ENCODE peak calls at places on chromosomes 12 and 14, in four cellular contexts. T is fibroblast of lung; A is tibial artery; N is CD4-positive, alpha-beta memory T cell. J is an unnamed sample.

GRCh38 chr14:36319899-36320209 is 583 bp downstream of the MBIP start:
- DNase-seq in N (no peak), T (no peak), A (no peak), J (no peak)

GRCh38 chr14:40652089-40652691 is 954.5 kb upstream of the LRFN5 start:
- DNase-seq in N (no peak), A (no peak), T (no peak), J (no peak)

GRCh38 chr12:53975019-53975815 is 463 bp upstream of the HOTAIR start:
- DNase-seq in N (no peak), T (no peak), A (no peak), J (no peak)

GRCh38 chr12:113056631-113057488 is at the start of gene DTX1:
- DNase-seq in T (no peak), N (peak; percentile 40), A (no peak), J (no peak)

GRCh38 chr14:56666294-56666693 is 86.7 kb downstream of the TMEM260 start:
- DNase-seq in N (no peak), T (no peak), A (no peak), J (no peak)

GRCh38 chr14:96129128-96129736 is 75.4 kb upstream of the BDKRB2 start:
- DNase-seq in A (no peak), N (no peak), T (no peak), J (no peak)

GRCh38 chr14:32202468-32202865 is 602 bp downstream of the RNU6-8 start:
- DNase-seq in A (no peak), T (peak; percentile 57), N (no peak), J (no peak)

GRCh38 chr14:104697317-104697703 is 7.9 kb downstream of the INF2 start:
- DNase-seq in A (no peak), N (no peak), T (no peak), J (no peak)

GRCh38 chr12:118064608-118065007 is 3.6 kb upstream of the WSB2 start:
- DNase-seq in N (no peak), T (no peak), A (no peak), J (no peak)

GRCh38 chr12:92968201-92968813 is 39.2 kb upstream of the EEA1 start:
- DNase-seq in A (no peak), T (peak; percentile 22), N (no peak), J (peak; percentile 48)

GRCh38 chr12:78887444-78887843 is 22.9 kb downstream of the SYT1 start:
- DNase-seq in N (no peak), T (no peak), A (no peak), J (no peak)

GRCh38 chr12:80241576-80242273 is 142.4 kb downstream of the OTOGL start:
- DNase-seq in N (no peak), T (peak; percentile 10), A (no peak), J (peak; percentile 60)

GRCh38 chr14:63231733-63232132 is 27.5 kb downstream of the RHOJ start:
- DNase-seq in N (no peak), T (no peak), A (no peak), J (no peak)

GRCh38 chr14:94303111-94303510 is 10.0 kb upstream of the SERPINA10 start:
- DNase-seq in N (no peak), T (no peak), A (no peak), J (no peak)

GRCh38 chr14:90721619-90722305 is 94.5 kb downstream of the TTC7B start:
- DNase-seq in T (peak; percentile 8), N (no peak), A (no peak), J (peak; percentile 52)

GRCh38 chr12:47340391-47341015 is 260.7 kb upstream of the AMIGO2 start:
- DNase-seq in T (no peak), A (no peak), N (no peak), J (no peak)

GRCh38 chr12:68481181-68481941 is 129.3 kb upstream of the RAP1B start:
- DNase-seq in N (no peak), A (no peak), T (no peak), J (no peak)

GRCh38 chr12:132003846-132004245 is 54.1 kb downstream of the EP400 start:
- DNase-seq in T (peak; percentile 9), N (no peak), A (no peak), J (peak; percentile 61)

GRCh38 chr12:100993916-100994315 is 199.3 kb downstream of the ANO4 start:
- DNase-seq in A (no peak), N (no peak), T (no peak), J (no peak)

GRCh38 chr14:56160058-56160457 is 41.8 kb downstream of the PELI2 start:
- DNase-seq in A (no peak), N (no peak), T (no peak), J (no peak)

GRCh38 chr12:102917026-102917787 is at the start of gene PAH:
- DNase-seq in A (no peak), T (no peak), N (no peak), J (no peak)

GRCh38 chr12:102920271-102920670 is 3.2 kb upstream of the PAH start:
- DNase-seq in T (no peak), A (no peak), N (no peak), J (no peak)

GRCh38 chr12:102918840-102919239 is 1.8 kb upstream of the PAH start:
- DNase-seq in T (no peak), N (no peak), A (no peak), J (no peak)

GRCh38 chr12:102913453-102914226 is 3.4 kb downstream of the PAH start:
- DNase-seq in T (no peak), N (no peak), A (no peak), J (no peak)

GRCh38 chr12:102916252-102917025 is 605 bp downstream of the PAH start:
- DNase-seq in T (no peak), A (no peak), N (no peak), J (no peak)
- H3K4me3 ChIP-seq in T (no peak overlapping the region), A (no peak overlapping the region), N (no peak overlapping the region), J (no peak overlapping the region)

GRCh38 chr14:37595809-37596595 is 573 bp downstream of the TTC6 start:
- DNase-seq in T (no peak), N (peak; percentile 24), A (no peak), J (no peak)

GRCh38 chr14:37593496-37594237 is 1.4 kb downstream of the FOXA1 start:
- DNase-seq in A (no peak), T (no peak), N (no peak), J (no peak)

GRCh38 chr14:37592288-37593274 is 2.5 kb downstream of the FOXA1 start:
- DNase-seq in N (no peak), T (no peak), A (no peak), J (no peak)

GRCh38 chr14:37594916-37595808 is at the start of the genes FOXA1 and TTC6:
- DNase-seq in N (no peak), A (no peak), T (no peak), J (no peak)

GRCh38 chr14:37594238-37594915 is 672 bp downstream of the FOXA1 start:
- DNase-seq in T (peak; percentile 84), N (peak; percentile 14), A (no peak), J (peak; percentile 88)
- H3K4me3 ChIP-seq in T (peak overlapping the region; percentile 62), N (no peak overlapping the region), A (peak overlapping the region; percentile 52), J (peak overlapping the region; percentile 57)

GRCh38 chr12:20473133-20473532 is 104.8 kb downstream of the PDE3A start:
- DNase-seq in N (no peak), T (no peak), A (no peak), J (no peak)

GRCh38 chr12:20476551-20476950 is 108.2 kb downstream of the PDE3A start:
- DNase-seq in A (no peak), N (no peak), T (no peak), J (no peak)

GRCh38 chr12:20474443-20474842 is 106.1 kb downstream of the PDE3A start:
- DNase-seq in A (no peak), N (no peak), T (no peak), J (peak; percentile 77)

GRCh38 chr12:20475542-20475941 is 107.2 kb downstream of the PDE3A start:
- DNase-seq in N (no peak), T (peak; percentile 43), A (no peak), J (peak; percentile 70)

GRCh38 chr12:20472089-20472488 is 103.8 kb downstream of the PDE3A start:
- DNase-seq in T (no peak), A (no peak), N (no peak), J (peak; percentile 53)
- H3K4me3 ChIP-seq in T (no peak overlapping the region), A (no peak overlapping the region), N (no peak overlapping the region), J (no peak overlapping the region)

GRCh38 chr12:57521475-57522018 is 1.1 kb upstream of the MBD6 start:
- DNase-seq in N (no peak), A (peak; percentile 76), T (peak; percentile 58), J (no peak)
- H3K4me3 ChIP-seq in N (no peak overlapping the region), A (peak overlapping the region; percentile 87), T (peak overlapping the region; percentile 68), J (no peak overlapping the region)

GRCh38 chr12:40013847-40014246 is 92.0 kb downstream of the SLC2A13 start:
- DNase-seq in A (no peak), T (no peak), N (no peak), J (no peak)

GRCh38 chr12:40012709-40013108 is 93.2 kb downstream of the SLC2A13 start:
- DNase-seq in N (no peak), A (no peak), T (peak; percentile 6), J (peak; percentile 22)

GRCh38 chr12:40010899-40011774 is 94.7 kb downstream of the SLC2A13 start:
- DNase-seq in T (peak; percentile 84), N (peak; percentile 64), A (no peak), J (peak; percentile 85)

GRCh38 chr12:40013292-40013691 is 92.6 kb downstream of the SLC2A13 start:
- DNase-seq in T (no peak), N (no peak), A (no peak), J (no peak)

GRCh38 chr12:40011775-40012129 is 94.1 kb downstream of the SLC2A13 start:
- DNase-seq in A (no peak), T (no peak), N (no peak), J (no peak)
- H3K4me3 ChIP-seq in A (peak overlapping the region; percentile 30), T (peak overlapping the region; percentile 18), N (no peak overlapping the region), J (no peak overlapping the region)

GRCh38 chr14:103207038-103207403 is 83.8 kb downstream of the TNFAIP2 start:
- DNase-seq in A (peak; percentile 89), N (no peak), T (peak; percentile 20), J (peak; percentile 34)
- H3K4me3 ChIP-seq in A (peak overlapping the region; percentile 55), N (no peak overlapping the region), T (peak overlapping the region; percentile 67), J (peak overlapping the region; percentile 35)

GRCh38 chr14:100573757-100574641 is 13.2 kb downstream of the BEGAIN start:
- DNase-seq in N (no peak), A (no peak), T (no peak), J (no peak)
- H3K4me3 ChIP-seq in N (no peak overlapping the region), A (no peak overlapping the region), T (no peak overlapping the region), J (no peak overlapping the region)

J was measured in cardiac fibroblast.